ENCODE peak calls at places on chromosomes 13 and 19, in eight cellular contexts. K is transverse colon; C is foreskin fibroblast; M is cardiac fibroblast; P is testis; W is tibial nerve; I is MM.1S; X is CD8-positive, alpha-beta memory T cell. B is an unnamed sample.

GRCh38 chr13:105442941-105443340 is 1092.5 kb downstream of the EFNB2 start:
- DNase-seq in X (no peak), C (peak), K (no peak), W (peak), I (no peak), M (peak), P (no peak), B (no peak)

GRCh38 chr19:19955208-19955607 is 54.5 kb downstream of the ZNF93 start:
- DNase-seq in W (no peak), I (no peak), P (no peak), X (no peak), C (no peak), K (no peak), M (no peak), B (no peak)

GRCh38 chr13:89212186-89212585 is 1541.0 kb downstream of the SLITRK5 start:
- DNase-seq in K (no peak), P (no peak), W (no peak), C (no peak), X (no peak), I (no peak), M (no peak), B (no peak)

GRCh38 chr13:27834095-27834494 is 41.8 kb downstream of the GSX1 start:
- DNase-seq in W (no peak), P (no peak), I (no peak), K (no peak), M (no peak), X (no peak), C (no peak), B (no peak)

GRCh38 chr13:41590122-41590521 is 132.8 kb downstream of the RGCC start:
- DNase-seq in P (no peak), X (no peak), M (no peak), I (no peak), C (no peak), W (no peak), K (no peak), B (no peak)

GRCh38 chr19:30073152-30074000 is 131.3 kb downstream of the URI1 start:
- DNase-seq in M (no peak), I (no peak), P (no peak), X (no peak), C (no peak), W (no peak), K (peak), B (no peak)

GRCh38 chr13:27857271-27857670 is 62.5 kb upstream of the PDX1 start:
- DNase-seq in C (no peak), X (no peak), M (no peak), P (no peak), I (no peak), W (no peak), K (no peak), B (no peak)

GRCh38 chr13:27797228-27797624 is 4.9 kb downstream of the GSX1 start:
- DNase-seq in M (peak), C (peak), I (no peak), P (peak), K (no peak), X (no peak), W (no peak), B (no peak)

GRCh38 chr19:2770055-2771013 is 12.7 kb downstream of the SGTA start:
- DNase-seq in P (peak), K (peak), M (peak), X (no peak), W (no peak), C (peak), I (no peak), B (peak)

GRCh38 chr19:47445937-47446402 is 25.7 kb downstream of the SLC8A2 start:
- DNase-seq in X (peak), W (no peak), P (peak), I (no peak), C (no peak), M (no peak), K (peak), B (peak)

GRCh38 chr13:50085063-50085462 is 69.8 kb downstream of the KCNRG start:
- DNase-seq in W (no peak), M (peak), C (no peak), I (no peak), P (no peak), X (no peak), K (no peak), B (no peak)

GRCh38 chr13:87527036-87527435 is 144.1 kb upstream of the SLITRK5 start:
- DNase-seq in I (no peak), X (no peak), C (no peak), P (no peak), W (no peak), M (no peak), K (no peak), B (no peak)

GRCh38 chr19:6853868-6854267 is 33.5 kb upstream of the ADGRE1 start:
- DNase-seq in C (no peak), M (no peak), W (no peak), K (no peak), P (no peak), X (no peak), I (no peak), B (no peak)

GRCh38 chr19:47186337-47187022 is 44.5 kb downstream of the BBC3 start:
- DNase-seq in P (no peak), W (no peak), C (no peak), M (no peak), I (no peak), X (peak), K (peak), B (no peak)

GRCh38 chr13:30027569-30028455 is 177.4 kb upstream of the UBL3 start:
- DNase-seq in I (no peak), P (no peak), M (peak), K (no peak), C (peak), W (no peak), X (no peak), B (no peak)

GRCh38 chr13:41079725-41080124 is 18.4 kb downstream of the WBP4 start:
- DNase-seq in M (no peak), P (no peak), W (no peak), I (no peak), K (no peak), C (no peak), X (no peak), B (no peak)

GRCh38 chr19:17835182-17836006 is 12.4 kb downstream of the JAK3 start:
- DNase-seq in W (no peak), I (no peak), K (no peak), C (no peak), P (no peak), X (no peak), M (peak), B (no peak)

GRCh38 chr19:46529622-46530451 is 34.2 kb upstream of the PNMA8B start:
- DNase-seq in I (peak), X (peak), M (peak), C (peak), K (peak), W (peak), P (peak), B (peak)

GRCh38 chr13:114132419-114133121 is at the start of gene RASA3:
- DNase-seq in P (peak), K (peak), W (peak), M (peak), I (peak), C (peak), X (peak), B (peak)

GRCh38 chr19:801861-802496 is 4.7 kb downstream of the PTBP1 start:
- DNase-seq in W (no peak), C (no peak), M (peak), I (no peak), K (no peak), P (peak), X (no peak), B (no peak)

GRCh38 chr19:46428278-46429141 is at the start of gene PNMA8C:
- DNase-seq in W (no peak), K (peak), C (peak), P (peak), M (peak), I (no peak), X (peak), B (no peak)

GRCh38 chr13:94435604-94436226 is 43.8 kb downstream of the DCT start:
- DNase-seq in I (peak), C (peak), P (no peak), M (peak), X (no peak), W (no peak), K (no peak), B (no peak)

DNA sequence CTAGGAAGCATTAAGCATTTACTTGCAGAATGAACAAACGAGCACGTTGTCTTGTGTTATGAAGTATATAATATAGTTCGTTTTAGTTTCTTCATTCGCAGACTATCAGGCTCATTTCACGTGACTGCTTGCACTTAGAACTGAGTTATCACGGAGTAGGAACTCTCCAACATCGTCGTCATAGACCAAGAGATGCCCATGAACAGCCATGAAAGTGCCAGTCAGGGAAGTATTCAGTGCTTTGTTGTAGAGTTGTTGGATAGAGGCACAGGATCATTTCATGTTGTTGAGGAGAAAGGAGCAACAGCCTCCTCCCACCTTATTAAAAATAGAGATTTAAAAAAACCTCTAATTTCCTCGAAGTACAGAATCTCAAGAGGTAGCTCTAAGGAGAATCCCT is 969 bp upstream of the IL17D start:
- DNase-seq in P (no peak), I (peak), K (no peak), X (no peak), C (no peak), W (no peak), M (no peak), B (peak)
- H3K4me3 ChIP-seq in P (peak), I (peak), K (peak), X (peak), C (peak), W (peak), M (peak), B (peak)

GRCh38 chr13:44465318-44465717 is 91.7 kb downstream of the SERP2 start:
- DNase-seq in M (peak), C (peak), K (no peak), I (no peak), W (no peak), X (no peak), P (no peak), B (no peak)
- H3K4me3 ChIP-seq in M (no peak), C (no peak), K (no peak), I (no peak), W (no peak), X (no peak), P (no peak), B (no peak)

GRCh38 chr19:51594774-51595109 is 23.7 kb downstream of the ZNF175 start:
- DNase-seq in X (no peak), M (no peak), K (no peak), W (no peak), P (no peak), C (no peak), I (no peak), B (no peak)
- H3K4me3 ChIP-seq in X (peak), M (peak), K (peak), W (peak), P (peak), C (peak), I (peak), B (peak)

DNA sequence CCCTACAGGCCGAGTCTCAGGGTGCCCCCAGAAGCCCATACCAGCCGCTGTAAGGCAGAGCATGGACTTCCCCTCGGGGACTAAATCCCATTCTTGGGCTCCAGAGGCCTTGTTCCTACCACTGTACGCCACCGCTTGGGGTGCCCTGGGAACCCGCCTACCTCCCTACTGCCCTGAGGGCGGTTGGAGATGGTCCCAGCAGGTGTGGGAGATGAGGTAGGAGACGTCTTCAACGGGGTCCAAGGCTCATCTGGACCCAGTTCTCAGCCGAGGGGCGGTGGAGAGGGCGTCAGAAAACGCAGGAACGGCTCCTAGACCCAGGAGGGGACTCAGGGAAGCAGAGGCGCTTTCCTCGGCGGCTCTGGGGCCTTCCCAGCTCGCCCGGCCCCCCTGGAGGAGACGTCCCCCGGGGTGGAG is 833 bp upstream of the ZIK1 start:
- DNase-seq in I (no peak), X (no peak), M (no peak), C (no peak), K (no peak), P (no peak), W (no peak), B (no peak)
- H3K4me3 ChIP-seq in I (no peak), X (peak), M (peak), C (peak), K (peak), P (peak), W (peak), B (peak)

GRCh38 chr19:39533003-39533512 is 406 bp upstream of the EID2B start:
- DNase-seq in C (no peak), K (no peak), X (no peak), W (no peak), I (no peak), P (no peak), M (no peak), B (no peak)
- H3K4me3 ChIP-seq in C (peak), K (no peak), X (peak), W (peak), I (no peak), P (peak), M (no peak), B (peak)

DNA sequence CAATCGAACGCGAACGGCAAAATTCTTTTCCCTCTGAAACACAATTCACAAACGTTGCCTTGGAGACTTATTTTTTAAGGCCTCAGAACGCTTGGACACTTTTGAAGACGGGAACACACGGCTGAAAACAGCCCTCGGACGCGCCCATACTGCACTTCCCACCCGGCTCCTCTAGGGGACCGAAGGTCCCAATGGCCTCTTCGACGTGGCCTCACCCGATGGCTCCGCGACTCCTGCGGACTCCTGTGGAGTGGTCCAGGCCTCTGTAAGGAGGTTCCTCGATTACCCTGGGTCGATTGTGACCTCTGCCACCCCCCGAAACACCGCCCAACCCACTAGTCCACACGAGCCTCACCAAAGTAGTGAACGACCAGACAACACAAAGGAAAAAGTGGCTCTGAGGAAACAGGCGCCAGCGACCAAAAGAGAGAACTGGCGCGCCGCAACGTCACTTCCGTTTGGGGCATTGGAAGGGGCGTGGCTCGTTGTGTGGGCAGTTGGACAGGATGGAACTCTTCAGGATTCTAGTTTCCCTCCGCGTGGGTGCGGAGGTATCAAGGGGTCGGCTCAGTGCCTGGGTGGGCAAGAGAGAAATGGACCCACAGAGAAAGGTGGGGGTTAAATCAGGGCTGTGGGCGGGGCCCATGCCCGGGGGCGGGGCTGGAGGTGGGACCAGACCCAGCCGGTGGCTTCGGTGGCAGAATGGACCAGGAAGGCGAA is at the start of gene ZNF560:
- DNase-seq in K (no peak), P (peak), C (peak), W (no peak), I (no peak), M (peak), X (no peak), B (no peak)
- H3K4me3 ChIP-seq in K (no peak), P (peak), C (peak), W (no peak), I (no peak), M (peak), X (no peak), B (no peak)

GRCh38 chr19:16002380-16002779 is 53.6 kb downstream of the OR10H4 start:
- DNase-seq in C (peak), P (no peak), W (no peak), X (no peak), I (no peak), M (peak), K (no peak), B (no peak)
- H3K4me3 ChIP-seq in C (peak), P (no peak), W (peak), X (peak), I (no peak), M (peak), K (no peak), B (peak)

GRCh38 chr19:33702606-33703437 is 81.1 kb downstream of the CHST8 start:
- DNase-seq in X (peak), I (no peak), P (no peak), W (no peak), K (no peak), M (no peak), C (no peak), B (no peak)
- H3K4me3 ChIP-seq in X (no peak), I (no peak), P (no peak), W (no peak), K (no peak), M (no peak), C (no peak), B (no peak)

DNA sequence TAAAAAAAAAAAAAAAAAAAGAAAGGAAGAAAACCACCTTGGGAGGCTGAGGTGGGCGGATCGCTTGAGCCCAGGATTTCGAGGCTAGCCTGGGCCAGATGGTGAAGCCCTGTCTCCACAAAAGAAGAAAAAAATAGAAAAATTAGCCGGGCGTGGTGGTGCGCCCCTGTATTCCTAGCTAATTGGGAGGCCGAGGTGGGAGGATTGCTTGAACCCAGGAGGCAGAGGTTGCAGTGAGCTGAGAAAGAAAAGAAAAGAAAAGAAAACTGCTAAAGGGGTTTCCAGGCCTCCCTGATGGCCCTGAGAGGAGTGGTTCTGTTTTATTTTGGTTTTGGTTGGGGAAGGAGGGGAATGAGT is 723 bp downstream of the ZNF473 start:
- DNase-seq in W (no peak), P (no peak), C (no peak), M (no peak), I (no peak), X (no peak), K (no peak), B (no peak)
- H3K4me3 ChIP-seq in W (no peak), P (peak), C (peak), M (peak), I (no peak), X (no peak), K (peak), B (peak)

GRCh38 chr19:54390942-54391577 is 24.2 kb upstream of the TTYH1 start:
- DNase-seq in X (peak), K (peak), M (peak), C (peak), P (peak), W (no peak), I (peak), B (peak)

GRCh38 chr19:54388803-54389144 is 24.0 kb upstream of the LAIR1 start:
- DNase-seq in P (no peak), X (no peak), K (no peak), M (no peak), W (no peak), I (no peak), C (no peak), B (no peak)

GRCh38 chr19:54391589-54392061 is 23.6 kb upstream of the TTYH1 start:
- DNase-seq in P (peak), C (no peak), I (no peak), W (no peak), M (no peak), X (no peak), K (no peak), B (no peak)

GRCh38 chr19:54389556-54389955 is 24.8 kb upstream of the LAIR1 start:
- DNase-seq in P (no peak), C (no peak), M (no peak), X (no peak), I (no peak), W (no peak), K (no peak), B (no peak)

DNA sequence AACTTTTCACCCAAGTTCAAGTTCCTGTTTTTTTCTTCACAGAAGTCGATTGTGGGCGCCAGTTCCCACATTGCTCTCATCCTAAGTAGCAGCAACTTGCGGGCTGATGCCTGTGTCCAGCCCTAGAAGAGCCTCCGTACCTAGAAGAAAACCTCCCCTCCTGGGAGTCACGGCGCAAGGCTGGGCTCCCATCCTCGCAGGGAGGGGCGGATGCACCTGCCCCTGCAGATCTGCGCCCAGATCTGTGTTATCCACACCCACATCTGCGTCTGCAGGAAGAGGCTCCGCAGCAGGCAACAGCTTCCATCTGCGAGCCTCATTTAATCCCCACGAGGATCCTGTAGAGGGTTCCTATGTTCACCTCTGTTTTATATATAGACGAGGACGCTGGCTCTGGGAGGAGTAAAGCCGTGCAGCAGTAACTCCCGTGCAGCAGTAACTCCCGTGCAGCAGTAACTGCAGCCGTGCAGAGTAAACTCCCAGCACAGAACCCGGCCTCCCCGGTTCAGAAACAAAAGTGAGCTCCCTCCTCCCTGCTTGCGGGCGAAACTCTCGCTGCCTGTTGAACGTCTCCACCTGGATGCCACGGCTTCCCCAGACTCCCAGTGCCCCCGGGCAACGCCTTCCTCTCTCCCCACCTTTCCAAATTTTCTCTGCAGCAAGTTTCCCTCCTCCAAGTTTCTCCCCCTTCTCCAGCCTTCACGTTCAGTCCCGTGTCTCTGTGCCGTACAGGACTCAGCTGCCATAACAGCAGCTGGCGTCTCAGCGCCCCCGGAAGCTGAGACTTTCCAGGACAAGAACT is 23.5 kb upstream of the LAIR1 start:
- DNase-seq in K (peak), W (no peak), P (peak), C (no peak), M (no peak), I (peak), X (peak), B (peak)
- H3K4me3 ChIP-seq in K (peak), W (no peak), P (no peak), C (peak), M (peak), I (peak), X (peak), B (peak)